ENCODE peak calls at places on chromosome 18, in six cellular contexts. V is H54; P is bronchial epithelial cell; Q is kidney epithelial cell; O is stimulated activated CD4-positive, alpha-beta T cell treated with anti-CD3 and anti-CD28 coated beads, Interleukin-4, amount 100 ng/mL, for 1 hour; Z is activated T-helper 1 cell treated with anti-CD3 and anti-CD28 coated beads, Interleukin-2, amount 50 U/mL, for 16 hours. D is an unnamed sample.

GRCh38 chr18:67600181-67600631 is 83.7 kb upstream of the DSEL start:
- DNase-seq in V (peak; percentile 2), P (peak; percentile 66), Q (peak; percentile 93), O (no peak), Z (no peak), D (peak; percentile 61)

GRCh38 chr18:2961828-2962227 is 51.1 kb downstream of the LPIN2 start:
- DNase-seq in V (no peak), P (no peak), Q (no peak), O (no peak), Z (no peak), D (no peak)

GRCh38 chr18:35580748-35581534 is 599 bp upstream of the GALNT1 start:
- DNase-seq in V (peak; percentile 42), P (peak; percentile 26), Q (no peak), O (peak; percentile 56), Z (peak; percentile 17), D (no peak)

GRCh38 chr18:77366067-77366724 is 116.5 kb downstream of the GALR1 start:
- DNase-seq in V (no peak), P (no peak), Q (no peak), O (no peak), Z (no peak), D (no peak)

GRCh38 chr18:32549248-32549842 is 78.7 kb upstream of the GAREM1 start:
- DNase-seq in V (peak; percentile 1), P (peak; percentile 48), Q (no peak), O (peak; percentile 45), Z (no peak), D (no peak)

GRCh38 chr18:23231340-23232021 is 96.2 kb downstream of the CABLES1 start:
- DNase-seq in V (no peak), P (peak; percentile 77), Q (peak; percentile 69), O (peak; percentile 54), Z (peak; percentile 12), D (peak; percentile 69)

GRCh38 chr18:44758821-44759624 is 78.3 kb downstream of the SETBP1 start:
- DNase-seq in V (no peak), P (no peak), Q (no peak), O (peak; percentile 34), Z (no peak), D (no peak)

GRCh38 chr18:21484851-21485636 is 115.5 kb downstream of the ESCO1 start:
- DNase-seq in V (no peak), P (peak; percentile 30), Q (no peak), O (no peak), Z (no peak), D (no peak)

GRCh38 chr18:77101410-77102245 is 31.0 kb downstream of the MBP start:
- DNase-seq in V (peak; percentile 38), P (peak; percentile 96), Q (peak; percentile 93), O (peak; percentile 66), Z (no peak), D (peak; percentile 92)

GRCh38 chr18:63260075-63260754 is 59.4 kb downstream of the BCL2 start:
- DNase-seq in V (no peak), P (peak; percentile 76), Q (no peak), O (no peak), Z (no peak), D (no peak)

GRCh38 chr18:54327818-54328217 is 29.8 kb downstream of the STARD6 start:
- DNase-seq in V (no peak), P (peak; percentile 76), Q (no peak), O (no peak), Z (no peak), D (no peak)

GRCh38 chr18:48834421-48835011 is 116.2 kb downstream of the SMAD7 start:
- DNase-seq in V (peak; percentile 80), P (peak; percentile 92), Q (peak; percentile 82), O (peak; percentile 64), Z (peak; percentile 56), D (peak; percentile 59)

GRCh38 chr18:8301427-8302172 is 307.6 kb upstream of the RAB12 start:
- DNase-seq in V (no peak), P (no peak), Q (no peak), O (no peak), Z (no peak), D (no peak)

GRCh38 chr18:57856128-57856527 is 53.0 kb upstream of the ATP8B1 start:
- DNase-seq in V (no peak), P (no peak), Q (no peak), O (no peak), Z (no peak), D (no peak)

GRCh38 chr18:55585050-55585449 is 2.9 kb downstream of the TCF4 start:
- DNase-seq in V (no peak), P (no peak), Q (no peak), O (no peak), Z (no peak), D (no peak)

GRCh38 chr18:70142021-70142420 is 63.5 kb downstream of the RTTN start:
- DNase-seq in V (no peak), P (no peak), Q (no peak), O (no peak), Z (no peak), D (no peak)

D was measured in epithelial cell of proximal tubule.